ENCODE peak calls at places on chromosomes 6 and 20, in seven cellular contexts. E is SK-N-SH, F is Panc1, N is HCT116, A is HepG2, C is GM12878, S is K562. H is an unnamed sample.

GRCh38 chr6:115545410-115545986 is 515.2 kb downstream of the FRK start:
- DNase-seq in N (no peak), C (no peak), F (no peak), S (no peak), E (no peak), A (peak; percentile 22), H (peak; percentile 75)

GRCh38 chr20:53919886-53920285 is 150.5 kb downstream of the BCAS1 start:
- DNase-seq in E (no peak), C (no peak), A (no peak), F (no peak), N (no peak), S (no peak), H (no peak)

GRCh38 chr6:144259988-144260387 is 25.1 kb upstream of the UTRN start:
- DNase-seq in E (no peak), F (no peak), N (no peak), C (no peak), S (no peak), A (no peak), H (no peak)

GRCh38 chr6:147390909-147391536 is 117.5 kb upstream of the SAMD5 start:
- DNase-seq in A (peak; percentile 27), E (no peak), S (peak; percentile 34), C (no peak), N (peak; percentile 21), F (no peak), H (no peak)

GRCh38 chr6:91569071-91569470 is 982.2 kb upstream of the MAP3K7 start:
- DNase-seq in F (no peak), C (no peak), A (no peak), N (no peak), S (no peak), E (no peak), H (no peak)

GRCh38 chr6:83368582-83368981 is 62.3 kb downstream of the ME1 start:
- DNase-seq in F (no peak), S (no peak), C (no peak), N (no peak), E (no peak), A (no peak), H (no peak)

GRCh38 chr6:45533394-45533793 is 155.7 kb upstream of the SUPT3H start:
- DNase-seq in C (no peak), F (no peak), S (no peak), E (no peak), A (no peak), N (no peak), H (no peak)

GRCh38 chr6:167583412-167583811 is 243.3 kb upstream of the AFDN start:
- DNase-seq in E (no peak), S (no peak), C (no peak), N (no peak), F (no peak), A (no peak), H (no peak)

GRCh38 chr20:19515074-19515473 is 243.0 kb upstream of the RIN2 start:
- DNase-seq in N (no peak), A (no peak), S (no peak), E (no peak), C (no peak), F (no peak), H (no peak)

GRCh38 chr6:118283759-118284158 is 264.3 kb upstream of the PLN start:
- DNase-seq in F (no peak), N (peak; percentile 55), S (peak; percentile 62), C (no peak), E (peak; percentile 48), A (peak; percentile 59), H (no peak)

GRCh38 chr6:112202639-112203341 is 51.6 kb downstream of the LAMA4 start:
- DNase-seq in A (no peak), C (peak; percentile 7), N (no peak), E (peak; percentile 37), F (peak; percentile 64), S (no peak), H (no peak)

GRCh38 chr20:9415426-9415825 is 99.0 kb upstream of the LAMP5 start:
- DNase-seq in E (no peak), F (no peak), S (no peak), N (no peak), A (no peak), C (no peak), H (no peak)

GRCh38 chr20:56422824-56423189 is 10.7 kb downstream of the CASS4 start:
- DNase-seq in F (no peak), E (no peak), S (peak; percentile 52), N (no peak), A (no peak), C (no peak), H (no peak)

GRCh38 chr6:157946053-157946617 is 35.5 kb upstream of the SYNJ2 start:
- DNase-seq in E (no peak), F (no peak), N (no peak), C (no peak), A (no peak), S (no peak), H (no peak)

GRCh38 chr6:10655508-10656055 is 38.8 kb downstream of the C6orf52 start:
- DNase-seq in N (no peak), C (peak; percentile 20), S (no peak), A (no peak), F (no peak), E (no peak), H (no peak)

GRCh38 chr20:46991850-46992639 is 97.4 kb downstream of the EYA2 start:
- DNase-seq in N (no peak), A (no peak), F (no peak), C (no peak), S (no peak), E (no peak), H (no peak)

GRCh38 chr6:127022297-127022696 is 96.2 kb upstream of the RSPO3 start:
- DNase-seq in S (no peak), E (peak; percentile 37), F (no peak), N (no peak), C (no peak), A (peak; percentile 76), H (no peak)

GRCh38 chr6:50635429-50635828 is 77.9 kb upstream of the TFAP2D start:
- DNase-seq in F (no peak), E (no peak), N (no peak), A (no peak), C (no peak), S (no peak), H (no peak)

GRCh38 chr6:125528614-125529013 is 220.8 kb upstream of the HEY2 start:
- DNase-seq in S (peak; percentile 40), F (no peak), N (no peak), A (no peak), E (no peak), C (no peak), H (no peak)

GRCh38 chr6:70717038-70717801 is 49.5 kb downstream of the SMAP1 start:
- DNase-seq in S (no peak), C (no peak), E (no peak), F (no peak), A (no peak), N (no peak), H (no peak)

GRCh38 chr6:95203153-95203754 is 374.1 kb upstream of the MANEA start:
- DNase-seq in F (peak; percentile 18), A (peak; percentile 10), C (no peak), N (peak; percentile 23), E (peak; percentile 40), S (peak; percentile 12), H (peak; percentile 3)

GRCh38 chr20:384723-385122 is 4.2 kb downstream of the TRIB3 start:
- DNase-seq in N (no peak), C (no peak), A (no peak), E (no peak), S (no peak), F (no peak), H (no peak)

GRCh38 chr20:383889-384288 is 3.3 kb downstream of the TRIB3 start:
- DNase-seq in S (no peak), F (no peak), E (no peak), C (no peak), A (no peak), N (no peak), H (no peak)

GRCh38 chr20:388034-388994 is 7.8 kb downstream of the TRIB3 start:
- DNase-seq in S (no peak), N (no peak), E (no peak), F (no peak), A (no peak), C (no peak), H (no peak)

GRCh38 chr20:387520-387919 is 7.0 kb downstream of the TRIB3 start:
- DNase-seq in C (no peak), N (no peak), A (no peak), E (no peak), F (no peak), S (no peak), H (no peak)

GRCh38 chr20:385448-385847 is 4.9 kb downstream of the TRIB3 start:
- DNase-seq in E (no peak), A (no peak), N (no peak), C (no peak), F (no peak), S (no peak), H (no peak)
- TF ChIP-seq SIN3A in E (no peak), A (no peak), N (no peak), C (no peak), F (no peak), S (no peak), H (no peak)

DNA sequence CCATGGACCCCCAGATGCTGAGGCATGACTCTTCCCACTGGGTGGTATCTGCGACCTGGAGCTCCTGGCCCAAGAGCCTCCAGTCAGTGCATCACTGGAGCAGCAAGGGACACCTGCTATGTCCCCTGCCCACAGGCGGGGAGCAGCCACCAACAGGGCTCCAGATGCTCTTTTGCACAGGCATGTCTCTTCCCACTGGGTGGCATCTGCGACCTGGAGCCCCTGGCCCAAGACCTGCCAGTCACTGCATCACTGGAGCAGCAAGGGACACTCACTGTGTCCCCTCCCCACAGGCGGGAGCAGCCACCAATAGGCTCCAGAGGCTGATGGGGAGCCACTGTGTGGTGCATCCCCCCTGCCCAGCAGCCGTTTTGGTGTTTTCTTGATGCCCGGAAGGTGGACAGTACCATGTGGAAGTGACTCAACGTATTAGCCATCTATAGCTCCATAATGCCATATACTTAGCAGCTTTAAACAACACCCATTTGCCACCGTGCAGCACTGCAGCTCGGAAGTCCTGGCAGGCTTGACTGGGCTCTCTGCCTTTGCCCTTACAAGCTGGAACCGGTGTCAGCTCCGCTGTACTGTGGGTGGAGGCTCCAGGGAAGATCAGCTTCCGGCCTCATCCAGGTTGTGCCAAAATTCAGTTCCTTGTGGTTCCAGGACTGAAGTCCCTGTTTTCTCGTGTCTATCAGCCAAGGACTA is 124.9 kb upstream of the CST7 start:
- DNase-seq in E (no peak), F (no peak), S (no peak), A (no peak), N (no peak), C (no peak), H (no peak)
- TF ChIP-seq SIN3A in E (no peak), F (no peak), S (no peak), A (no peak), N (no peak), C (no peak), H (no peak)

DNA sequence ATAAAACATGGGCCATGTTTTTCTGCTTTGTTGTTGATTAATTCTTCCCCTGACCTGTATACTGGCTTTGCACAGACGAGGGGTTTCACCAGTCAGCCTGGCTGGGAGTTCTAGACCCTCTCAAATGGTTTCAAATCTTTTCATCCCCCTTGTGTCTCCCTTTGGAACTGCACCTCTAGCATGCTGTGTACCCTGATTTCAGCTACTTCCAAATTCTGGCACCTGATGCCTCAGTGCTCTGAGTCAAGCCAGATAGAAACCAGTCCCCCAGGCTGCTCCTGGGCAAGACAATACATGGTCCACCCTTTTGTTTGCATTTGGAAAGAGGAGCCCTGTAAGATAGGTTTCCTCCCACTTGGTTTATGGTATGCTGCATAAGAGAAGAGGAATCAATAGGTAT is 290.2 kb downstream of the BTBD3 start:
- DNase-seq in A (peak; percentile 44), S (peak; percentile 1), F (no peak), C (no peak), N (peak; percentile 0), E (peak; percentile 5), H (peak; percentile 77)
- TF ChIP-seq SIN3A in A (no peak), S (no peak), F (no peak), C (no peak), N (no peak), E (no peak), H (no peak)

GRCh38 chr20:64133951-64134407 is 26.6 kb upstream of the NPBWR2 start:
- DNase-seq in E (peak; percentile 66), N (no peak), F (no peak), A (no peak), C (no peak), S (peak; percentile 23), H (peak; percentile 57)
- TF ChIP-seq SIN3A in E (no peak), N (no peak), F (no peak), A (no peak), C (no peak), S (no peak), H (no peak)